ENCODE peak calls at places on chromosomes 1 and 21, in seven cellular contexts. L is GM23248, N is right atrium auricular region, A is fibroblast of lung, U is heart right ventricle, G is A673, S is adipocyte. C is an unnamed sample.
A peak's percentile ranks its signal among the peaks of the same experiment; 100 is the strongest.

GRCh38 chr1:25888426-25888987 is 13.0 kb upstream of the PAQR7 start:
- DNase-seq in N (no peak), A (peak; percentile 20), G (no peak), L (no peak), S (no peak), U (no peak), C (no peak)

GRCh38 chr1:234437423-234438171 is 41.4 kb downstream of the TARBP1 start:
- DNase-seq in G (no peak), N (no peak), A (peak; percentile 40), L (peak; percentile 36), U (peak; percentile 13), S (peak; percentile 17), C (peak; percentile 22)

GRCh38 chr1:233094269-233094668 is 143.9 kb downstream of the NTPCR start:
- DNase-seq in S (no peak), U (no peak), L (no peak), G (no peak), N (no peak), A (no peak), C (no peak)

GRCh38 chr1:211642870-211643269 is 32.6 kb downstream of the NEK2 start:
- DNase-seq in L (no peak), U (no peak), N (peak; percentile 44), G (no peak), S (no peak), A (no peak), C (no peak)

GRCh38 chr1:24850353-24850905 is 79.6 kb downstream of the RUNX3 start:
- DNase-seq in A (peak; percentile 47), U (no peak), L (peak; percentile 51), N (peak; percentile 52), G (peak; percentile 44), S (no peak), C (peak; percentile 47)

GRCh38 chr1:29688477-29689365 is 452.4 kb downstream of the PTPRU start:
- DNase-seq in U (no peak), L (peak; percentile 90), G (no peak), A (peak; percentile 97), S (peak; percentile 71), N (no peak), C (no peak)

GRCh38 chr1:232333419-232333767 is 296.5 kb downstream of the SIPA1L2 start:
- DNase-seq in L (no peak), G (no peak), N (no peak), S (no peak), U (no peak), A (no peak), C (no peak)

GRCh38 chr1:43893020-43893419 is 40.6 kb upstream of the ARTN start:
- DNase-seq in L (peak; percentile 53), N (no peak), U (no peak), G (no peak), A (no peak), S (no peak), C (no peak)

GRCh38 chr1:68372487-68372886 is 77.3 kb downstream of the RPE65 start:
- DNase-seq in S (no peak), N (no peak), G (no peak), A (no peak), L (no peak), U (no peak), C (no peak)

GRCh38 chr1:217948741-217949140 is 317.6 kb downstream of the SPATA17 start:
- DNase-seq in N (no peak), G (no peak), A (peak; percentile 4), L (no peak), S (peak; percentile 4), U (no peak), C (no peak)

GRCh38 chr1:8970870-8971337 is 25.2 kb downstream of the CA6 start:
- DNase-seq in A (no peak), S (no peak), L (no peak), U (no peak), G (no peak), N (no peak), C (no peak)

GRCh38 chr1:246324711-246325110 is 182.4 kb downstream of the SMYD3 start:
- DNase-seq in L (no peak), N (no peak), A (peak; percentile 48), G (peak; percentile 56), U (no peak), S (no peak), C (no peak)

GRCh38 chr1:230542054-230542453 is 100.2 kb upstream of the COG2 start:
- DNase-seq in G (no peak), S (no peak), L (peak; percentile 26), U (no peak), N (no peak), A (peak; percentile 85), C (peak; percentile 67)

GRCh38 chr1:204407314-204407971 is 4.2 kb downstream of the PPP1R15B start:
- DNase-seq in U (no peak), S (no peak), A (no peak), N (no peak), G (no peak), L (peak; percentile 30), C (no peak)

GRCh38 chr21:42833439-42833815 is 45.9 kb downstream of the WDR4 start:
- DNase-seq in A (no peak), L (no peak), U (peak; percentile 27), S (no peak), N (no peak), G (peak; percentile 71), C (no peak)

GRCh38 chr1:169325117-169325516 is 42.5 kb downstream of the NME7 start:
- DNase-seq in U (no peak), L (no peak), A (no peak), S (no peak), G (no peak), N (no peak), C (peak; percentile 1)

GRCh38 chr1:74523873-74524480 is 11.6 kb upstream of the LRRC53 start:
- DNase-seq in U (no peak), A (peak; percentile 33), L (no peak), S (no peak), N (no peak), G (no peak), C (no peak)

GRCh38 chr1:192943522-192943921 is 115.6 kb downstream of the UCHL5 start:
- DNase-seq in A (no peak), L (no peak), N (no peak), S (no peak), G (no peak), U (no peak), C (no peak)

GRCh38 chr1:198158766-198159589 is 2.2 kb downstream of the NEK7 start:
- DNase-seq in G (peak; percentile 95), S (peak; percentile 96), N (peak; percentile 86), U (peak; percentile 92), A (peak; percentile 90), L (peak; percentile 94), C (peak; percentile 94)

GRCh38 chr1:58909162-58909560 is 125.3 kb upstream of the JUN start:
- DNase-seq in N (peak; percentile 52), L (peak; percentile 91), S (peak; percentile 49), U (no peak), A (peak; percentile 80), G (no peak), C (peak; percentile 64)

GRCh38 chr1:181086926-181087325 is 1.6 kb upstream of the IER5 start:
- DNase-seq in N (no peak), L (peak; percentile 90), U (no peak), A (peak; percentile 76), G (no peak), S (peak; percentile 75), C (peak; percentile 52)

GRCh38 chr1:13917607-13918006 is 217.6 kb downstream of the PRDM2 start:
- DNase-seq in G (no peak), A (no peak), S (no peak), U (no peak), N (no peak), L (no peak), C (no peak)

GRCh38 chr1:171494086-171494485 is 8.8 kb downstream of the PRRC2C start:
- DNase-seq in G (no peak), A (no peak), L (no peak), S (no peak), N (no peak), U (no peak), C (peak; percentile 39)

GRCh38 chr1:32247983-32248889 is 1.2 kb downstream of the FAM167B start:
- DNase-seq in N (peak; percentile 88), U (peak; percentile 86), S (peak; percentile 66), G (peak; percentile 66), A (peak; percentile 52), L (peak; percentile 80), C (peak; percentile 76)

GRCh38 chr21:46041183-46041582 is 56.7 kb upstream of the COL6A2 start:
- DNase-seq in A (no peak), G (no peak), L (no peak), U (no peak), S (no peak), N (no peak), C (no peak)

GRCh38 chr1:20785907-20786309 is 1.2 kb downstream of the HP1BP3 start:
- DNase-seq in G (no peak), N (no peak), L (peak; percentile 48), U (no peak), A (no peak), S (no peak), C (no peak)

GRCh38 chr1:176888471-176889032 is 276.0 kb downstream of the ASTN1 start:
- DNase-seq in A (no peak), N (no peak), S (no peak), G (no peak), U (no peak), L (no peak), C (no peak)

GRCh38 chr1:46562498-46562897 is 11.1 kb upstream of the KNCN start:
- DNase-seq in N (no peak), U (no peak), G (no peak), A (no peak), L (no peak), S (no peak), C (no peak)
- H3K4me1 ChIP-seq in N (no peaks in the 10 kb centered on the region), U (no peaks in the 10 kb centered on the region), G (no peaks in the 10 kb centered on the region), A (no peaks in the 10 kb centered on the region), L (no peaks in the 10 kb centered on the region), S (no peaks in the 10 kb centered on the region), C (no peaks in the 10 kb centered on the region)

DNA sequence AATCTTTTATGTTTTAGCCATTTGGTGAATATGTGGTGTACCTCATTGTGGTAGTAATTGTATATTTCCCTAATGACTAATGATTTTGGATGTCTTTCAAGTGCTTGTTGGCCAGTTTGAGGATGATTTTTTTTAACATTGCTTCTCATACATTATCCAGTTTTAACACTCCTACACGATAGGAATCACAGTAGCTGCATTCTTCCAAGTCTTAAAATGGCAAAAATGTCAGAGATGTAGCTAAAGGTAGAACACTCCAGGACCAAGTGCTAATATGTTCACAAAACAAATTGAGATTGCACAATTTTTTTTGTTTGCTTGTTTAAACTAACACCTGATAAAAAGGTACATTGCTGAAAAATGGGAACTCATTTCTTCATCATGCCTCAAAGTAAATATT is 11.7 kb downstream of the USP25 start:
- DNase-seq in A (peak; percentile 79), L (peak; percentile 60), G (no peak), U (no peak), N (no peak), S (no peak), C (no peak)
- H3K4me1 ChIP-seq in A (peaks cover 2% of the 10 kb centered on the region), L (peaks cover 17% of the 10 kb centered on the region), G (peaks cover 7% of the 10 kb centered on the region), U (peaks cover 25% of the 10 kb centered on the region), N (no peaks in the 10 kb centered on the region), S (peaks cover 19% of the 10 kb centered on the region), C (peaks cover 25% of the 10 kb centered on the region)

DNA sequence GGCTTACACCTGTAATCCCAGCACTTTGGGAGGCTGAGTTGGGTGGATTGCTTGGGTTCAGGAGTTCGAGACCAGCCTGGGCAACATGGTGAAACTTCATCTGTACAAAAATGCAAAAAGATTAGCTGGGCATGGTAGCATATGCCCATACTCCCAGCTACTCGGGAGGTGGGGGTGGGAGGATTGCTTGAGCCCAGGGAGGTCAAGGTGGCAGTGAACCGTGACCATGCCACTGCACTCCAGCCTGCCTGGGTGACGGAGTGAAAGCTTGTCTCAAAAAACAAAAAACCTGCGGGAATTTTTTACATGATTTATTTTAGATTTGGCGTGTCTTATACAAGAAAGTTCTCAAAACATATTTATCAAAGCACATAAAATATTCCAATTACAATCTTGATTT is 27.8 kb upstream of the MTR start:
- DNase-seq in U (no peak), G (no peak), L (no peak), A (no peak), N (no peak), S (no peak), C (no peak)
- H3K4me1 ChIP-seq in U (no peaks in the 10 kb centered on the region), G (no peaks in the 10 kb centered on the region), L (peaks cover 5% of the 10 kb centered on the region), A (no peaks in the 10 kb centered on the region), N (no peaks in the 10 kb centered on the region), S (no peaks in the 10 kb centered on the region), C (peaks cover 10% of the 10 kb centered on the region)

GRCh38 chr1:109201123-109201703 is 12.5 kb upstream of the SARS1 start:
- DNase-seq in N (peak; percentile 23), A (peak; percentile 94), G (peak; percentile 89), S (peak; percentile 83), U (no peak), L (peak; percentile 98), C (peak; percentile 57)
- H3K4me1 ChIP-seq in N (no peaks in the 10 kb centered on the region), A (peaks cover 19% of the 10 kb centered on the region), G (peaks cover 5% of the 10 kb centered on the region), S (peaks cover 25% of the 10 kb centered on the region), U (peaks cover 9% of the 10 kb centered on the region), L (peaks cover 24% of the 10 kb centered on the region), C (peaks cover 13% of the 10 kb centered on the region)

C was measured in cardiac muscle cell.